ENCODE peak calls at places on chromosome 4, in nine cellular contexts. I, N, G, R, Z, O, J, K and M are unnamed samples.

GRCh38 chr4:103845075-103845474 is 125.3 kb upstream of the TACR3 start:
- DNase-seq in I (no peak), N (no peak), G (no peak), R (no peak), Z (no peak), O (no peak), J (no peak), K (no peak), M (no peak)

GRCh38 chr4:97665553-97665952 is 477.7 kb downstream of the STPG2 start:
- DNase-seq in I (no peak), N (no peak), G (no peak), R (no peak), Z (no peak), O (no peak), J (no peak), K (no peak), M (no peak)

GRCh38 chr4:152283806-152284470 is 252.0 kb downstream of the FBXW7 start:
- DNase-seq in I (no peak), N (no peak), G (peak; percentile 5), R (no peak), Z (no peak), O (no peak), J (peak; percentile 6), K (no peak), M (no peak)

GRCh38 chr4:46648088-46648744 is 258.3 kb upstream of the GABRA2 start:
- DNase-seq in I (no peak), N (peak; percentile 64), G (peak; percentile 67), R (peak; percentile 34), Z (peak; percentile 13), O (no peak), J (peak; percentile 1), K (no peak), M (peak; percentile 13)

GRCh38 chr4:51859476-51860032 is 16.6 kb downstream of the DCUN1D4 start:
- DNase-seq in I (no peak), N (no peak), G (no peak), R (no peak), Z (no peak), O (no peak), J (no peak), K (no peak), M (no peak)

GRCh38 chr4:154858166-154858565 is 77.1 kb downstream of the RBM46 start:
- DNase-seq in I (no peak), N (no peak), G (no peak), R (no peak), Z (no peak), O (no peak), J (no peak), K (no peak), M (no peak)

GRCh38 chr4:40003986-40004385 is 26.3 kb upstream of the PDS5A start:
- DNase-seq in I (peak; percentile 12), N (no peak), G (peak; percentile 21), R (peak; percentile 51), Z (peak; percentile 33), O (no peak), J (no peak), K (no peak), M (no peak)

GRCh38 chr4:48255130-48255958 is 14.3 kb downstream of the TEC start:
- DNase-seq in I (peak; percentile 63), N (no peak), G (no peak), R (no peak), Z (no peak), O (no peak), J (no peak), K (no peak), M (no peak)

GRCh38 chr4:111400736-111401135 is 744.5 kb upstream of the FAM241A start:
- DNase-seq in I (peak; percentile 46), N (peak; percentile 76), G (peak; percentile 62), R (peak; percentile 67), Z (no peak), O (no peak), J (no peak), K (no peak), M (no peak)

GRCh38 chr4:177728361-177729152 is 286.3 kb upstream of the AGA start:
- DNase-seq in I (no peak), N (no peak), G (no peak), R (no peak), Z (no peak), O (no peak), J (peak; percentile 66), K (no peak), M (no peak)

GRCh38 chr4:72286185-72286584 is 254.4 kb downstream of the NPFFR2 start:
- DNase-seq in I (no peak), N (peak; percentile 32), G (peak; percentile 5), R (peak; percentile 45), Z (no peak), O (no peak), J (no peak), K (no peak), M (no peak)
- TF ChIP-seq CTCF in I (peak; percentile 14), N (peak; percentile 43), G (peak; percentile 6), R (no peak), Z (no peak), O (no peak), J (no peak), K (no peak), M (no peak)

DNA sequence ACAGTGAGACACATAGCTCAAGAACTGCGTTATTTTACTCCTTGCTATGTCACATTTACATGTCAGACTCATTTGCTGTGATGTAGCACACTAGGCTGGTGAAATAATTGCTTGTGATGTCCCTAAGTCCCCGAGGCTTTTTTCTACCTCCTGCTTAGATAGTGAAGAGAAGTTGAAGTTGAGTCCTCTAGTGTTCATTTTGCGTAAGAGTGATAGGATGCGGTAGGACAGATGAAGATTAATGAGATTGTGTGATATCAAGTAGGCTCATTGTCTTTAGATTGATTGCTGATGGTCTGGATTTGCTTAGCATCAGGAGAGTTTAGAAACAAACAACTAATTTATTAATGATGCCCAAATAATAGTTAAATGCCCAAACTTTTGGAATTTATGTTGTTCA is 173.6 kb upstream of the NUDT6 start:
- DNase-seq in I (no peak), N (peak; percentile 80), G (peak; percentile 36), R (peak; percentile 20), Z (no peak), O (no peak), J (no peak), K (no peak), M (no peak)
- TF ChIP-seq CTCF in I (no peak), N (peak; percentile 76), G (peak; percentile 45), R (peak; percentile 30), Z (no peak), O (no peak), J (no peak), K (no peak), M (no peak)

DNA sequence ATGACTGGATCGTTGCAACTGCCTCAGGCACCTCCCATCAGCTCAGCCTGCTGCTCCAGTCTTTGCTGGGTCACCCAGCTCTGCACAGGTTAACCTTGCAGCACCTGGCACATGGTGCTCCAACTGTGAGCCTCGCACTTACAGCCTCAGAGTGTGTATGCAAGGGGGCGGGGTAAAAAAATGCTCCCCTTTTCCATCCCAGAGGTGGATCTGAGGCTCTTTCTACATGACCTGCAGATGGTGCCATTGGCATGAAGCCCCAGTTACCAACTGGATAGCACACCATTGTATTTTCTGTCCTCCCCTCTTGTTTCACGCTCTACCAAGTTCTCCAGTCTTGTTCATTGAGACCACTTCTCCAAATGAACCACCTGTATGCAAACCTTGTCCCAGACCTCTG is 46.2 kb upstream of the TRPC3 start:
- DNase-seq in I (peak; percentile 4), N (peak; percentile 48), G (no peak), R (no peak), Z (no peak), O (no peak), J (peak; percentile 7), K (no peak), M (peak; percentile 7)
- TF ChIP-seq CTCF in I (peak; percentile 32), N (peak; percentile 42), G (no peak), R (peak; percentile 21), Z (no peak), O (no peak), J (no peak), K (no peak), M (no peak)

DNA sequence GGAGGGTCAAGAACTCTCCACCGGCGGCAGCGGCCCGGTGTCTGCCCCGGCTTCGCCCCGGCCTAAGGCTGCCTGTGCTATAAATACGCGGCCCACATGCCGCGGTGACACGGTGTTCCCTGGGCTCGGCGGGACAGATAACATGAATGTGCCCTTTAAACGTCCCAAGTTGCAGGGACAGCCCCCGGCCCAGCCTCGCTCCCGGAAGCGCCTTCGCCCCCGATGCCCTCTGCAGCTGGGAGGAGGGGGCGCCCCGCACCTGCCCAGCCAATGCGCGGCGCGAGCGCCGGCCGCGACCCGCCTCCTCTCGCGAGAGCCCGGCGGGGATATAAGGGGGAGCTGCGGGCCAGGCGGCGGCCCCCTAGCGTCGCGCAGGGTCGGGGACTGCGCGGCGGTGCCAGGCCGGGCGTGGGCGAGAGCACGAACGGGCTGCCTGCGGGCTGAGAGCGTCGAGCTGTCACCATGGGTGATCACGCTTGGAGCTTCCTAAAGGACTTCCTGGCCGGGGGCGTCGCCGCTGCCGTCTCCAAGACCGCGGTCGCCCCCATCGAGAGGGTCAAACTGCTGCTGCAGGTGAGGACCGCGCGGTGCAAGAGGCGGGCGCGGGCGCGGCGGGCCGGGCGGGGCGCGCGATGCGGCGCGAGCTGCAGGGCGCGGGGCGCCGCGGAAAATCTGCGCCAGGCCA is at the start of gene SLC25A4:
- DNase-seq in I (peak; percentile 87), N (peak; percentile 90), G (peak; percentile 71), R (peak; percentile 71), Z (peak; percentile 96), O (peak; percentile 85), J (peak; percentile 86), K (peak; percentile 88), M (peak; percentile 91)
- TF ChIP-seq CTCF in I (peak; percentile 51), N (peak; percentile 40), G (peak; percentile 11), R (no peak), Z (peak; percentile 56), O (peak; percentile 80), J (no peak), K (peak; percentile 65), M (peak; percentile 47)

DNA sequence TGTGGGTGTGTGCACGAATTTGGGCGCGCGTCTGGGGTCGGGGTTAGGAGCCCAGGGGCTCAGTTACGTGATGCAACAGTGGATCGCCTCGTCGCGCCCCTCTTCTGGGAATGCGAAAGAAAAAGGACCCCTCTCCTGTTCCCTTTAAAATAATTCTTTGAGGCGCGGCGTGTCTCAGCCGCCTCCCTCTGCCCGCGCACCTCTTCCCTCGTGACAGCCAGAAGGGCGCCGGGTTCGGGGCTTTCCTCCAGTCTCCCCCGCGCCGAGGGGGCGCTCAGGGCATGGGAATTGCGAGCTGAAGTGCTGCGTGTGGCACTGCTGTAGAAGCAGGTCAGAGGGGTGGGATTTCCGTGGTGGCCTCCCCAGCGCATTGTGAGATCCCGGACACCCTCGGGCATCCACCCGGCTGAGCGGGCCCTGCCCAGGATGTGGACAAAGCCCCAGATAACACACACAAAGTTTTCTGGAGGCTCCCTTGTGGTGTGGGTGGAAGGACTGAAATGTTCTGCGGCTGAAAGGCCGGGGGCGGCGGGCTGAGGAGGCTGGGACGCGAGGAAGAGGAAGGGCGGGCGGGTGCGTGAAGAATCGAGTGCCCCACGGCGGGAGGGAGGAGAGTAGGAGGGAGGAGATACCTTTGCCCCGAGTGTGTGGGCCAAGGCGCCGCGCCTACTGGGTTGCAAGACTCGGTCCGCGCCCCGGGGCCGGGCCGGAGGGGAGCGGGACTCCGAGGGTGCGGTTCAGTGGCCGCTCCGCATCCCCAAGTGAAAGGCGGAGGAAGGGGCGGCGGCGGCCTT is 697 bp downstream of the SEPTIN11 start:
- DNase-seq in I (peak; percentile 33), N (peak; percentile 24), G (peak; percentile 59), R (peak; percentile 60), Z (peak; percentile 57), O (peak; percentile 53), J (peak; percentile 21), K (peak; percentile 85), M (peak; percentile 74)
- TF ChIP-seq CTCF in I (no peak), N (peak; percentile 9), G (no peak), R (no peak), Z (peak; percentile 26), O (no peak), J (no peak), K (no peak), M (no peak)